ENCODE peak calls at places on chromosomes 7 and 10, in eight cellular contexts. S is left ventricle myocardium inferior, X is colonic mucosa, T is aorta, U is mammary epithelial cell, Y is GM23248, W is transverse colon, P is HepG2. Q is an unnamed sample.

GRCh38 chr10:124723826-124724225 is 20.4 kb downstream of the FAM53B start:
- DNase-seq in T (no peak), X (no peak), Y (no peak), U (no peak), P (no peak), S (no peak), W (no peak), Q (no peak)

GRCh38 chr10:72612203-72612826 is 13.6 kb downstream of the MICU1 start:
- DNase-seq in X (no peak), W (no peak), U (no peak), S (no peak), T (no peak), P (no peak), Y (peak; percentile 17), Q (no peak)

GRCh38 chr10:119543814-119544642 is 1.5 kb upstream of the RGS10 start:
- DNase-seq in Y (peak; percentile 67), T (no peak), X (peak; percentile 27), W (no peak), S (no peak), P (no peak), U (no peak), Q (no peak)

GRCh38 chr10:36559412-36559811 is 566.0 kb upstream of the ANKRD30A start:
- DNase-seq in Y (no peak), T (no peak), X (no peak), W (no peak), S (no peak), P (no peak), U (no peak), Q (no peak)

GRCh38 chr7:159033473-159033825 is 111.2 kb downstream of the VIPR2 start:
- DNase-seq in W (no peak), T (no peak), X (no peak), Y (no peak), U (no peak), P (no peak), S (no peak), Q (no peak)

GRCh38 chr7:157302314-157302711 is 34.5 kb upstream of the DNAJB6 start:
- DNase-seq in W (peak; percentile 67), Y (peak; percentile 78), P (no peak), S (peak; percentile 55), X (peak; percentile 39), T (peak; percentile 81), U (peak; percentile 42), Q (no peak)

GRCh38 chr7:832292-832967 is at the start of gene SUN1:
- DNase-seq in X (no peak), T (no peak), Y (peak; percentile 79), U (peak; percentile 96), P (peak; percentile 13), W (no peak), S (no peak), Q (peak; percentile 22)

GRCh38 chr7:149566103-149566502 is 68.5 kb upstream of the ZNF746 start:
- DNase-seq in X (no peak), U (no peak), T (no peak), S (no peak), P (no peak), Y (no peak), W (no peak), Q (no peak)

GRCh38 chr7:99033765-99034164 is 110.1 kb downstream of the SMURF1 start:
- DNase-seq in P (no peak), X (no peak), W (no peak), Y (no peak), S (no peak), U (no peak), T (no peak), Q (no peak)

GRCh38 chr7:119562839-119563238 is 710.1 kb upstream of the KCND2 start:
- DNase-seq in S (no peak), Y (no peak), W (no peak), T (no peak), U (no peak), X (no peak), P (no peak), Q (no peak)

GRCh38 chr10:3096149-3096548 is 28.8 kb downstream of the PFKP start:
- DNase-seq in T (no peak), Y (peak; percentile 46), P (no peak), U (no peak), X (no peak), W (no peak), S (no peak), Q (no peak)

GRCh38 chr10:3094565-3095168 is 27.3 kb downstream of the PFKP start:
- DNase-seq in X (no peak), P (peak; percentile 16), S (no peak), U (no peak), Y (no peak), W (no peak), T (no peak), Q (peak; percentile 61)

GRCh38 chr10:3097160-3097559 is 29.8 kb downstream of the PFKP start:
- DNase-seq in T (no peak), U (no peak), X (no peak), Y (no peak), S (no peak), P (no peak), W (no peak), Q (no peak)

GRCh38 chr10:3093996-3094395 is 26.6 kb downstream of the PFKP start:
- DNase-seq in T (no peak), P (no peak), U (no peak), X (no peak), Y (no peak), W (no peak), S (no peak), Q (no peak)

DNA sequence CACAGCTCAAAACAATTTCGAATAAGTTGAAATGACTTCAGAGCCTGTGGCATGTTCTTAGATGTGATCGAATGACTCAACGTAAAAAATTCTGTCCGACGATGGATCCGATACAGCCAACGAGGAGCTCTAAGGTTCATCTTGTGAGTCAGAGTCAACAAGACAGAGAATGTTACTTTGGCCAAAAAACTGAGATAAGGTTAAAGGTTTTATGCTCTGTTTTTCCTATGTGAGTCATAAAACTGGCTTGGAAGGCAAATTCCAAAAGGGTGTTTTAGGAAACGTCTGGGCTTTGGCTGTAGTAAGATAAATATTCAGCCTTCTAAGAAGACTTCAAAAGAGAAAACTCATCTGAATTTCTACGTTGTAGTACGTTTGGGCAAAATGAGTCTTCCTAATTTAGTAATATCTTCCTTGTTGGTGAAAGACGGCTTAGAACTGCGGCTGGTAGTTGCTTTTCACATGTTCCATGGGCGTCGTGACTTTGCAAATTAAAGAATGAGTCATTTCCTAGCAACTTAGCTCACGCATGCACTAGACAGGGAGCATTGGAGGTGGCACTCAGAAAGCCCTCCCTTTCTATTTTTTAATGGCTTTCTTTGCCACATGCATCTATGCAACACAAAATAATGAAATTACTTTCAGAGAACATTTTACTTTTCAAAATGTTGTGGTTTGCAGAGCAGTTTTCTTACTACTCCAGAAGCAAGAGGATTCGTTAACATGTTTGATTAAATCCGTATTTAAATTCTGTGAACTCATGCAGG is 28.2 kb downstream of the PFKP start:
- DNase-seq in P (peak; percentile 89), S (no peak), X (peak; percentile 50), W (peak; percentile 35), T (no peak), Y (peak; percentile 99), U (peak; percentile 98), Q (peak; percentile 82)
- H3K4me1 ChIP-seq in P (peaks cover 55% of the 10 kb centered on the region), S (peaks cover 62% of the 10 kb centered on the region), X (peaks cover 14% of the 10 kb centered on the region), W (peaks cover 24% of the 10 kb centered on the region), T (peaks cover 2% of the 10 kb centered on the region), Y (peaks cover 64% of the 10 kb centered on the region), U (peaks cover 70% of the 10 kb centered on the region), Q (peaks cover 74% of the 10 kb centered on the region)

DNA sequence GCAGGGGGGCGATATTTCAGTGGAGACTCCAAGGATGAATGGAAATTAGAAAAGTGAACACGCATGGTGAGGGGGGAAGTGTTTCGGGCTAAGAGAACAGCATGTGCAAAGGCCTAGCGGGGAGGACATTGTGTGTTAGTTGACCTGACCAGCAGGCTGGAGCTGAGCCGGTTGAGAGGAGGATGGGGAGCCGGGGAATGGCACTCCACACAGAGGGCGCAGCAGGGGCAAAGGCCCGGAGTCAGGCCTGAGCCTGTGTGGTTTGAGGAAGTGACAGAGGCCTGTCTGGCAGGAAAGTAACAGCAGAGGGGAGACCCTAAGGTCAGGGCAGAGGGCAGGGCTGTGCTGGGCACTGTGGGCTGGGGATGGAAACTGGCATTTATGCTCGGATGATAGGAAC is 83.2 kb upstream of the ZNF479 start:
- DNase-seq in S (no peak), W (no peak), T (peak; percentile 35), X (no peak), U (no peak), P (no peak), Y (no peak), Q (no peak)
- H3K9me3 ChIP-seq in S (peaks cover 69% of the 10 kb centered on the region), W (peaks cover 6% of the 10 kb centered on the region), T (peaks cover 2% of the 10 kb centered on the region), X (no peaks in the 10 kb centered on the region), U (peaks cover 43% of the 10 kb centered on the region), P (peaks cover 92% of the 10 kb centered on the region), Y (no peaks in the 10 kb centered on the region), Q (no peaks in the 10 kb centered on the region)

GRCh38 chr7:36040679-36041078 is 112.4 kb upstream of the EEPD1 start:
- DNase-seq in X (no peak), P (no peak), W (no peak), T (no peak), S (no peak), Y (peak; percentile 67), U (peak; percentile 21), Q (no peak)

GRCh38 chr7:36045830-36046341 is 107.2 kb upstream of the EEPD1 start:
- DNase-seq in Y (no peak), S (no peak), U (no peak), W (no peak), P (no peak), T (no peak), X (no peak), Q (no peak)

GRCh38 chr7:36047254-36047653 is 105.8 kb upstream of the EEPD1 start:
- DNase-seq in T (no peak), Y (peak; percentile 23), S (no peak), U (no peak), P (no peak), W (no peak), X (no peak), Q (no peak)

GRCh38 chr7:36045275-36045674 is 107.8 kb upstream of the EEPD1 start:
- DNase-seq in X (no peak), U (no peak), S (no peak), Y (peak; percentile 37), W (no peak), T (no peak), P (no peak), Q (no peak)

DNA sequence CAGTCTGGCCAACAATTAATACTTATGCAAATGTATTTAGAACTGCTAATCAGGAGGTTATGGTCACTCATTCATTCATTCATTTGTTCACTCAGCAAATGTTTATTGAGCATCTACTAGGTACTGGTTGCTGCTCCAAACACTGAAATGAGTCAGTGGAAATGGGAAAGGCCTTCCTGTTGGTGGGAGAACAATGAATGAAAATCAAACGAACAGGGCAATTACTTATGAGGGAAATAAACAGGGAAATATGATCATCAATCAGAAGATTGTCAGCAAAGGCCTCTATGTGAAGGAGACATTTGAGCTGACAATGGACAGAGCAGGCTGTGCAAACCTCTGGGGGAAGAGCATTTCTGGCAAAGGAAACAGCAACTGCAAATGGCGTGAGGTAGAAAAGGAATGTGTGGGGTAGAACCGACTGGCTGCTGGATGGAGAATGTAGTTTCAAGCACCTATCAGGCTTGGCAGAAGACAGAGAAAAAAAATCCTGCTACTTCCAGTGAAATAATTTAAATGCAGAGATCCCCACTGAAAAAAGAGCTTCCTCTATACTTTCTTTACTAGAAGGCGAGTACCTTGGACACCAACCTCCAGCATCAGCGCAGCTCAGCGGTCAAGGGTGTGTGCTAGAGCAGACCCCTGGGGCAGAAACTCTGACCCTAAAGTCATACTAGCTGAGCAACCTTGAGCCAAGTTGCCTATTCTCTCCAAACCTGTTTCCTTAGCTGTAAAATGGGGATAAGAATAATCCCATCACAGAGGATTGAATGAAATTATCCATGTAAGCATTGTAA is 108.8 kb upstream of the EEPD1 start:
- DNase-seq in X (no peak), U (no peak), T (no peak), P (no peak), S (no peak), W (no peak), Y (no peak), Q (no peak)
- H3K4me1 ChIP-seq in X (no peaks in the 10 kb centered on the region), U (peaks cover 18% of the 10 kb centered on the region), T (peaks cover 15% of the 10 kb centered on the region), P (no peaks in the 10 kb centered on the region), S (peaks cover 76% of the 10 kb centered on the region), W (no peaks in the 10 kb centered on the region), Y (peaks cover 44% of the 10 kb centered on the region), Q (peaks cover 3% of the 10 kb centered on the region)

GRCh38 chr10:7322623-7323022 is 88.2 kb downstream of the SFMBT2 start:
- DNase-seq in W (no peak), T (no peak), X (no peak), S (no peak), U (no peak), Y (no peak), P (no peak), Q (no peak)
- H3K9me3 ChIP-seq in W (no peaks in the 10 kb centered on the region), T (no peaks in the 10 kb centered on the region), X (no peaks in the 10 kb centered on the region), S (peaks cover 8% of the 10 kb centered on the region), U (peaks cover 6% of the 10 kb centered on the region), Y (no peaks in the 10 kb centered on the region), P (no peaks in the 10 kb centered on the region), Q (peaks cover 4% of the 10 kb centered on the region)